ENCODE peak calls at places on chromosomes 7 and 10, in six cellular contexts. S, B, J, D, N and P are unnamed samples.

GRCh38 chr7:77897004-77897547 is 98.5 kb downstream of the PHTF2 start:
- DNase-seq in B (no peak), S (no peak), N (no peak), D (no peak), J (no peak), P (no peak)

GRCh38 chr10:133394801-133395221 is 854 bp downstream of the MTG1 start:
- DNase-seq in S (no peak), B (no peak), J (no peak), D (no peak), N (no peak), P (no peak)

GRCh38 chr7:22357311-22358175 is 589 bp upstream of the RAPGEF5 start:
- DNase-seq in N (peak; percentile 69), D (peak; percentile 52), B (no peak), S (peak; percentile 50), J (peak; percentile 58), P (no peak)

GRCh38 chr7:80145780-80146422 is 11.3 kb downstream of the GNAI1 start:
- DNase-seq in S (no peak), N (peak; percentile 37), J (no peak), D (peak; percentile 82), B (no peak), P (no peak)

GRCh38 chr7:5139998-5140397 is 50.0 kb upstream of the WIPI2 start:
- DNase-seq in S (peak; percentile 27), J (peak; percentile 33), D (peak; percentile 8), B (no peak), N (peak; percentile 21), P (peak; percentile 19)

GRCh38 chr10:28713626-28714352 is 36.5 kb downstream of the BAMBI start:
- DNase-seq in N (no peak), J (no peak), S (no peak), D (no peak), B (no peak), P (no peak)

GRCh38 chr7:19919156-19920085 is 146.0 kb upstream of the TMEM196 start:
- DNase-seq in S (no peak), D (peak; percentile 87), B (no peak), J (no peak), N (peak; percentile 15), P (no peak)

GRCh38 chr10:68561804-68562649 is 1.9 kb downstream of the TET1 start:
- DNase-seq in B (no peak), N (peak; percentile 54), J (peak; percentile 9), D (no peak), S (peak; percentile 12), P (no peak)

GRCh38 chr10:119025336-119025735 is 4.2 kb upstream of the NANOS1 start:
- DNase-seq in B (peak; percentile 68), D (peak; percentile 68), J (peak; percentile 44), N (peak; percentile 69), S (peak; percentile 91), P (no peak)

GRCh38 chr7:82521906-82522445 is 78.4 kb upstream of the CACNA2D1 start:
- DNase-seq in B (no peak), J (no peak), D (peak; percentile 68), S (no peak), N (no peak), P (no peak)

GRCh38 chr7:44914992-44915607 is 29.8 kb upstream of the PURB start:
- DNase-seq in J (no peak), B (no peak), N (no peak), D (no peak), S (no peak), P (no peak)

GRCh38 chr10:111249925-111250324 is 173.1 kb downstream of the ADRA2A start:
- DNase-seq in N (no peak), B (no peak), S (no peak), D (no peak), J (peak; percentile 11), P (no peak)

GRCh38 chr10:95201736-95202135 is 7.7 kb downstream of the ACSM6 start:
- DNase-seq in B (no peak), S (no peak), N (no peak), J (no peak), D (peak; percentile 20), P (no peak)

GRCh38 chr7:64515781-64516180 is 47.1 kb downstream of the ZNF680 start:
- DNase-seq in D (no peak), N (no peak), J (no peak), B (no peak), S (no peak), P (no peak)

GRCh38 chr7:2757904-2758672 is 70.1 kb downstream of the AMZ1 start:
- DNase-seq in J (peak; percentile 44), N (peak; percentile 90), D (peak; percentile 98), S (peak; percentile 21), B (no peak), P (no peak)

GRCh38 chr10:51667992-51668689 is 31.3 kb downstream of the CSTF2T start:
- DNase-seq in N (no peak), B (no peak), S (no peak), J (no peak), D (peak; percentile 86), P (no peak)

GRCh38 chr7:157603716-157604115 is 266.9 kb downstream of the DNAJB6 start:
- DNase-seq in D (no peak), S (no peak), B (no peak), J (no peak), N (no peak), P (no peak)

GRCh38 chr7:87220026-87220733 is 648 bp upstream of the TMEM243 start:
- DNase-seq in B (peak; percentile 27), J (peak; percentile 90), S (peak; percentile 88), D (peak; percentile 62), N (peak; percentile 87), P (peak; percentile 61)

GRCh38 chr7:87216701-87217508 is 2.6 kb downstream of the TMEM243 start:
- DNase-seq in D (no peak), J (peak; percentile 42), S (no peak), B (no peak), N (no peak), P (peak; percentile 70)

GRCh38 chr7:87219545-87220025 is at the start of gene TMEM243:
- DNase-seq in B (peak; percentile 43), D (peak; percentile 64), S (peak; percentile 79), N (peak; percentile 83), J (peak; percentile 86), P (peak; percentile 75)

GRCh38 chr7:87218941-87219544 is 489 bp downstream of the TMEM243 start:
- DNase-seq in B (peak; percentile 32), D (peak; percentile 56), N (peak; percentile 48), J (peak; percentile 59), S (peak; percentile 59), P (peak; percentile 32)

GRCh38 chr7:87217983-87218653 is 1.4 kb downstream of the TMEM243 start:
- DNase-seq in J (no peak), S (peak; percentile 35), N (no peak), B (no peak), D (no peak), P (no peak)
- H3K4me3 ChIP-seq in J (peak overlapping the region; percentile 75), S (no peak overlapping the region), N (no peak overlapping the region), B (peak overlapping the region; percentile 80), D (peak overlapping the region; percentile 92), P (peak overlapping the region; percentile 92)

GRCh38 chr10:73731588-73732375 is 12.4 kb upstream of the SEC24C start:
- DNase-seq in S (peak; percentile 49), D (no peak), J (no peak), B (no peak), N (no peak), P (no peak)

GRCh38 chr10:73732931-73733623 is 11.1 kb upstream of the SEC24C start:
- DNase-seq in J (no peak), D (no peak), S (no peak), N (no peak), B (no peak), P (no peak)

GRCh38 chr10:73732426-73732825 is 11.7 kb upstream of the SEC24C start:
- DNase-seq in B (no peak), S (no peak), N (no peak), D (no peak), J (no peak), P (no peak)

GRCh38 chr10:73734028-73734720 is 10.0 kb upstream of the SEC24C start:
- DNase-seq in S (no peak), N (no peak), J (no peak), D (no peak), B (no peak), P (no peak)

GRCh38 chr10:73730153-73730906 is 13.8 kb upstream of the SEC24C start:
- DNase-seq in B (peak; percentile 86), D (peak; percentile 91), N (peak; percentile 89), S (peak; percentile 91), J (peak; percentile 91), P (peak; percentile 89)
- H3K4me3 ChIP-seq in B (peak overlapping the region; percentile 76), D (peak overlapping the region; percentile 96), N (peak overlapping the region; percentile 90), S (peak overlapping the region; percentile 72), J (peak overlapping the region; percentile 85), P (peak overlapping the region; percentile 90)

GRCh38 chr7:38905026-38905759 is 3.8 kb downstream of the VPS41 start:
- DNase-seq in N (no peak), D (peak; percentile 4), B (no peak), J (no peak), S (no peak), P (no peak)
- H3K4me3 ChIP-seq in N (no peak overlapping the region), D (no peak overlapping the region), B (no peak overlapping the region), J (no peak overlapping the region), S (no peak overlapping the region), P (no peak overlapping the region)

DNA sequence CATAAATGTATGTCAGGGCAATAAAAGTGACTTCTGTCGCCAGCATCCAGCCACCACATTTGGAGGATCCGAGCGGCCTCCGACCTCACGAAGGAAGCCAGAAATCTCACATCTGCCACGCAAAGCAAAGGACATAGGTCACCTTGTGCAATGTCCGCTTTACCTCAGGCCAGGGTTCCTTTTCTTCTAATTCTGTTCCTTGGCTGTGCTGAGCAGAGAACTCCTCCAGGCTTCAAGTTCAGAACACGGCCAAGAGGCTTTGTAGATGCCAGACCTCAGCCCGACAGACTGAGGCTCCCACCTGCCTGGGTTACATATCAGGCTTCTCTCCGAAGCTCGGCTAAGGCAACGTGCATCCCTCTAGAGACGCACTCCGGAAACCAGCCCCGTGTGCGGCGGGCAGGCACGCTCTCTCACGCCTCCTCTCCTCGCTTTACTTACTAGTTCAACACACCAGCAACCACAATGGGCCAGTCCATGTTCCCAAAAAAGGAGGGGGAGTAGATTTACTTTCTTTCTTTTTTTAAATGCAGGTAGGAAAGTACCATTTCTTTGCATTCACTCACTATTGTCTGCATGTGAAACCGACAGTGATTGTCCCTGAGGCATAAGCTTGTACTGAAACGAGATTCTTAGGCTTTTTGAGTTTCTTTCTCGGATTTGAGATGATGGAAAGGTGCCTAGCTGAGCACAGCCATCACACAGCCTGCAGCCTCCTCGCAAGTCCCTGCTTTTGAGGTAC is 122.4 kb upstream of the AFAP1L2 start:
- DNase-seq in S (peak; percentile 79), J (peak; percentile 91), D (peak; percentile 75), B (peak; percentile 59), N (peak; percentile 88), P (peak; percentile 99)
- H3K4me3 ChIP-seq in S (peak overlapping the region; percentile 4), J (peak overlapping the region; percentile 31), D (peak overlapping the region; percentile 56), B (peak overlapping the region; percentile 31), N (peak overlapping the region; percentile 24), P (peak overlapping the region; percentile 53)

GRCh38 chr7:135884495-135885237 is 92.5 kb downstream of the MTPN start:
- DNase-seq in D (no peak), J (no peak), S (no peak), B (no peak), N (no peak), P (no peak)
- H3K4me3 ChIP-seq in D (no peak overlapping the region), J (no peak overlapping the region), S (no peak overlapping the region), B (no peak overlapping the region), N (no peak overlapping the region), P (no peak overlapping the region)

DNA sequence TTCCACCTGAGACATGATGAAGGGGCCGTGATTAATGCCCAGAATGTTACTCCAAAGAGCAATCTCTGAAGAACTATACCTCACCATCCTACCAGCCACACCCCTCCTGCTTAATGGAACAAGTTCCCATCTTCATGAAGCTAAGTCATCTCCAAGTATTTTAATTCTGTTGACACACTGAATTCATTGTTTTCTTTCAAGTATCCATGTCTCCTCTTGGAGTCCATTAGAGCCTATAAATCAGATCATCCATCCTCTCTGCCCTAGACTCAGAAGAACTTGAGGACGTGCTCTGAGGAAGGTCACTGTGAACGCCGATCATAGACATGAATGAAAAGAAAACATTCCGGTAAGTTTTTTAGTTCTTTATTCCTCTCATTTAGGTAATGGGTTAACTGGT is 126.8 kb downstream of the RSU1 start:
- DNase-seq in D (no peak), J (no peak), N (no peak), B (no peak), S (no peak), P (no peak)
- H3K4me3 ChIP-seq in D (no peak overlapping the region), J (no peak overlapping the region), N (no peak overlapping the region), B (no peak overlapping the region), S (no peak overlapping the region), P (no peak overlapping the region)